ENCODE peak calls at places on chromosome 11, in seven cellular contexts. R is AG04450; W is stimulated activated CD4-positive, alpha-beta T cell treated with anti-CD3 and anti-CD28 coated beads, Interleukin-2, amount 100 ng/mL, for 48 hours; V is T follicular helper cell; Q is AML-193; A is left cardiac atrium; J is fibroblast of pulmonary artery. E is an unnamed sample.

GRCh38 chr11:84747871-84748270 is 879.3 kb downstream of the DLG2 start:
- DNase-seq in R (no peak), W (no peak), V (no peak), Q (no peak), A (no peak), J (no peak), E (no peak)

GRCh38 chr11:123386746-123387510 is 43.1 kb upstream of the GRAMD1B start:
- DNase-seq in R (no peak), W (no peak), V (no peak), Q (no peak), A (no peak), J (no peak), E (no peak)

GRCh38 chr11:77590194-77590591 is 440 bp downstream of the AQP11 start:
- DNase-seq in R (no peak), W (peak), V (no peak), Q (no peak), A (no peak), J (peak), E (peak)

GRCh38 chr11:122920579-122920978 is 38.0 kb downstream of the JHY start:
- DNase-seq in R (no peak), W (no peak), V (no peak), Q (no peak), A (no peak), J (no peak), E (no peak)

GRCh38 chr11:28526406-28526751 is 418.2 kb downstream of the METTL15 start:
- DNase-seq in R (no peak), W (no peak), V (no peak), Q (no peak), A (no peak), J (peak), E (no peak)

GRCh38 chr11:9176136-9176535 is 84.7 kb upstream of the SCUBE2 start:
- DNase-seq in R (no peak), W (no peak), V (no peak), Q (no peak), A (no peak), J (no peak), E (no peak)

GRCh38 chr11:14891143-14892035 is 642 bp downstream of the CYP2R1 start:
- DNase-seq in R (peak), W (peak), V (peak), Q (no peak), A (peak), J (peak), E (peak)

GRCh38 chr11:133343951-133344350 is 188.3 kb downstream of the OPCML start:
- DNase-seq in R (no peak), W (no peak), V (no peak), Q (no peak), A (no peak), J (no peak), E (no peak)

GRCh38 chr11:23923357-23923756 is 573.5 kb upstream of the LUZP2 start:
- DNase-seq in R (no peak), W (no peak), V (no peak), Q (no peak), A (no peak), J (no peak), E (no peak)

GRCh38 chr11:85295872-85296271 is 331.3 kb downstream of the DLG2 start:
- DNase-seq in R (no peak), W (no peak), V (no peak), Q (no peak), A (no peak), J (no peak), E (no peak)

GRCh38 chr11:68002575-68002942 is 1.3 kb downstream of the UNC93B1 start:
- DNase-seq in R (no peak), W (no peak), V (no peak), Q (peak), A (no peak), J (no peak), E (no peak)